ENCODE peak calls at places on chromosome 15, in six cellular contexts. B is HFF-Myc, S is mesothelial cell of epicardium, G is left ventricle myocardium inferior, D is choroid plexus epithelial cell, Y is spleen. X is an unnamed sample.

GRCh38 chr15:65333863-65334262 is 29.4 kb downstream of the RNU5B-1 start:
- DNase-seq in B (no peak), S (no peak), G (no peak), D (no peak), Y (no peak), X (no peak)

GRCh38 chr15:22810033-22810734 is 23.7 kb downstream of the NIPA1 start:
- DNase-seq in B (no peak), S (no peak), G (no peak), D (no peak), Y (no peak), X (no peak)

GRCh38 chr15:28907338-28907961 is 21.7 kb downstream of the APBA2 start:
- DNase-seq in B (no peak), S (no peak), G (no peak), D (no peak), Y (peak; percentile 41), X (no peak)

GRCh38 chr15:57705746-57706404 is 639 bp upstream of the POLR2M start:
- DNase-seq in B (no peak), S (no peak), G (no peak), D (no peak), Y (no peak), X (no peak)

GRCh38 chr15:92429378-92430066 is 35.8 kb downstream of the ST8SIA2 start:
- DNase-seq in B (peak; percentile 12), S (no peak), G (no peak), D (peak; percentile 26), Y (no peak), X (no peak)

GRCh38 chr15:69820819-69821218 is 276.9 kb downstream of the TLE3 start:
- DNase-seq in B (no peak), S (no peak), G (no peak), D (peak; percentile 97), Y (no peak), X (no peak)

GRCh38 chr15:66096711-66097058 is 156.9 kb downstream of the MEGF11 start:
- DNase-seq in B (no peak), S (no peak), G (no peak), D (no peak), Y (peak; percentile 23), X (no peak)

GRCh38 chr15:51861557-51862350 is 32.3 kb downstream of the TMOD3 start:
- DNase-seq in B (no peak), S (no peak), G (no peak), D (no peak), Y (no peak), X (no peak)

GRCh38 chr15:98648654-98649537 is 557 bp downstream of the IGF1R start:
- DNase-seq in B (no peak), S (peak; percentile 60), G (peak; percentile 58), D (peak; percentile 47), Y (peak; percentile 91), X (peak; percentile 35)
- TF ChIP-seq CTCF in B (no peak), S (no peak), G (peak; percentile 8), D (no peak), Y (no peak), X (no peak)

GRCh38 chr15:33226559-33227181 is 32.2 kb upstream of the FMN1 start:
- DNase-seq in B (no peak), S (no peak), G (no peak), D (peak; percentile 19), Y (no peak), X (peak; percentile 40)
- TF ChIP-seq CTCF in B (peak; percentile 50), S (no peak), G (peak; percentile 51), D (peak; percentile 26), Y (peak; percentile 24), X (peak; percentile 75)

GRCh38 chr15:46280753-46281521 is 646.1 kb downstream of the SQOR start:
- DNase-seq in B (no peak), S (no peak), G (no peak), D (no peak), Y (no peak), X (no peak)
- TF ChIP-seq CTCF in B (no peak), S (no peak), G (peak; percentile 29), D (no peak), Y (no peak), X (no peak)

DNA sequence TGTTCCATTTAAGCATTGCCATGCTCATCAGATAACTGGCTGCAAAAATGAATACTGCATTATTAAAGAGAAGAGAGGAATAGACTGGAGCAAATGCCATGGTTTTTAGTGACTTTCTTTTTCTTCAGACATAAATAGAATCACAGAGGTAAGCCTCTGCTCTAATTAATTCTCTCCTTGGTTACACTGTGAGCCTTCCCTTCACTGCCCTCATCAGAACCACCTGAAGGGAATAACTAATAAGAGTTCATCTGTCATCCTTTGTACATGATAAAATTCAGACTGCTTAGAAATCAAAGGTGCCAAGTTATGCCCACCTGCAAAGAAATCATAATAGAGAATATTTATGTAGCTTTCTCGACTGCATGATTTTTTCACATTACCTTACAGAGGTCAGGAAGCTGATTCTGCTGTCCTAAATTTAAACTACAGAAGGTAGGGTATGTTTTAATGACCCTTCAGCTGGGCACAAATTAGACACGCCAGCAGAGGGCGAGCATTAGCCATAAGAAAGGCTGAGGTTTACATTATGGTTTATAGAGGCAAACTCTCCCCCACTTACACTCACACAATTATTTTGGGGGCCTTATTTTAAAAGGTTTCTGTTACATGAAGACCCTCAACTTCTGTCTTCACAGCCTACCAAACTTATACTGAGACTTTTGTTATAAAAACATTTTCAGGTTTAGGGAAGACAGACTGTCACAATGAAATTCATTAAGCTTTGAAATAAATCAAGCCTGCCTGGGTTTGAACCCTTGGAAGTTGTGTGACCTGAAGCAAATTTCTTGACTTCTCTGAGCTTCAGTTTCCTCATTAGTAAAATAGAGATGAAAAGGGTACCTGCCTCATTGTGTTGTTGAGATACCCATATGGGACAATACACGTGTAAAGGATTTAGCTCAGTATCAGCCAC is 15.3 kb upstream of the UNC13C start:
- DNase-seq in B (no peak), S (no peak), G (no peak), D (peak; percentile 23), Y (no peak), X (no peak)
- TF ChIP-seq CTCF in B (no peak), S (peak; percentile 53), G (peak; percentile 55), D (peak; percentile 67), Y (peak; percentile 14), X (no peak)

GRCh38 chr15:89707577-89707976 is 17.0 kb downstream of the WDR93 start:
- DNase-seq in B (no peak), S (no peak), G (no peak), D (no peak), Y (no peak), X (no peak)

DNA sequence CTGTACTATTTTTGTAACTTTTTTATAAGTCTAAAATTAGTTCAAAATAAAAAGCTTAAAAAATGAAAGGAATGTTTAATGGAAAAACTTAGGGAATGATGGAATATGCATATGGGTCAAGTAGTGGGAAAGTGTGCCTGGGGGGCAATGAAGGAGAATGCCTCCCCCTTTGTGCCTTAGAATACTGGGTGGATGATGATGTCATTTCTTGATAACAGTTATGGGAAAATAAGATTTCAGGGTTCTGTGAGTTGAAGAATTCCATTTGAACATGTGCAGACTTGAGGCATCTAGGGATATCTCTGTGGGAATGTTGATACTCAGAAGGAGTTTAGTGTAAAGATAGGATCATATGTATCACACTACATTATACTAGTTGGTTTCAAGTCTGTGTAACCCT is 13.8 kb downstream of the WDR93 start:
- DNase-seq in B (no peak), S (no peak), G (no peak), D (no peak), Y (no peak), X (no peak)
- TF ChIP-seq CTCF in B (no peak), S (no peak), G (no peak), D (no peak), Y (no peak), X (no peak)

GRCh38 chr15:84819791-84820190 is 2.6 kb downstream of the ALPK3 start:
- DNase-seq in B (no peak), S (no peak), G (no peak), D (no peak), Y (no peak), X (no peak)

GRCh38 chr15:84821501-84822021 is 4.4 kb downstream of the ALPK3 start:
- DNase-seq in B (no peak), S (no peak), G (no peak), D (peak; percentile 34), Y (peak; percentile 60), X (no peak)

GRCh38 chr15:84817461-84818081 is 415 bp downstream of the ALPK3 start:
- DNase-seq in B (no peak), S (peak; percentile 63), G (no peak), D (no peak), Y (peak; percentile 73), X (no peak)

GRCh38 chr15:84818221-84819131 is 1.3 kb downstream of the ALPK3 start:
- DNase-seq in B (no peak), S (no peak), G (no peak), D (peak; percentile 75), Y (peak; percentile 36), X (no peak)

GRCh38 chr15:84819291-84819768 is 2.2 kb downstream of the ALPK3 start:
- DNase-seq in B (no peak), S (no peak), G (peak; percentile 78), D (no peak), Y (peak; percentile 61), X (no peak)
- TF ChIP-seq CTCF in B (no peak), S (no peak), G (peak; percentile 24), D (peak; percentile 43), Y (no peak), X (no peak)